ENCODE peak calls at places on chromosomes 3 and 15, in ten cellular contexts. L is NCI-H1105; E is LoVo; S is DMS153; T is activated CD4-positive, alpha-beta T cell treated with anti-CD3 and anti-CD28 coated beads for 4 hours; Q is mucosa of gallbladder; J is coronary artery; Z is activated T-cell treated with anti-CD3 and anti-CD28 coated beads, Interleukin-2, amount 50 U/mL, for 72 hours; F is GM04503; Y is dorsolateral prefrontal cortex. B is an unnamed sample.

GRCh38 chr3:13044496-13045244 is 28.6 kb downstream of the IQSEC1 start:
- DNase-seq in L (no peak), E (no peak), S (no peak), T (no peak), Q (no peak), J (no peak), Z (no peak), F (no peak), Y (peak), B (no peak)

GRCh38 chr15:37485056-37485455 is 384.7 kb upstream of the MEIS2 start:
- DNase-seq in L (no peak), E (no peak), S (no peak), T (no peak), Q (no peak), J (no peak), Z (no peak), F (no peak), Y (no peak), B (no peak)

GRCh38 chr3:162441716-162442115 is 945.1 kb downstream of the OTOL1 start:
- DNase-seq in L (no peak), E (no peak), S (no peak), T (no peak), Q (no peak), J (no peak), Z (no peak), F (no peak), Y (no peak), B (no peak)

GRCh38 chr3:86982883-86983282 is 8.1 kb downstream of the VGLL3 start:
- DNase-seq in L (no peak), E (no peak), S (no peak), T (no peak), Q (no peak), J (no peak), Z (no peak), F (peak), Y (no peak), B (no peak)

GRCh38 chr3:112378989-112379692 is 46.2 kb downstream of the CD200 start:
- DNase-seq in L (no peak), E (no peak), S (no peak), T (no peak), Q (no peak), J (no peak), Z (peak), F (no peak), Y (no peak), B (no peak)

GRCh38 chr3:64316971-64317370 is 91.7 kb upstream of the PRICKLE2 start:
- DNase-seq in L (no peak), E (no peak), S (no peak), T (no peak), Q (no peak), J (no peak), Z (no peak), F (no peak), Y (no peak), B (no peak)

GRCh38 chr3:43259626-43260025 is 26.7 kb upstream of the SNRK start:
- DNase-seq in L (no peak), E (no peak), S (no peak), T (no peak), Q (no peak), J (no peak), Z (no peak), F (no peak), Y (no peak), B (no peak)

GRCh38 chr3:28739647-28740046 is 391.0 kb upstream of the AZI2 start:
- DNase-seq in L (no peak), E (no peak), S (no peak), T (no peak), Q (no peak), J (no peak), Z (no peak), F (no peak), Y (no peak), B (no peak)

GRCh38 chr3:85801955-85802354 is 843.2 kb downstream of the CADM2 start:
- DNase-seq in L (peak), E (no peak), S (no peak), T (no peak), Q (no peak), J (no peak), Z (no peak), F (no peak), Y (no peak), B (no peak)

GRCh38 chr3:38281895-38282686 is at the start of gene SLC22A14:
- DNase-seq in L (no peak), E (no peak), S (no peak), T (no peak), Q (no peak), J (no peak), Z (no peak), F (no peak), Y (no peak), B (no peak)

GRCh38 chr3:177596248-177596821 is 399.1 kb upstream of the TBL1XR1 start:
- DNase-seq in L (no peak), E (peak), S (no peak), T (no peak), Q (peak), J (no peak), Z (no peak), F (no peak), Y (no peak), B (no peak)

GRCh38 chr3:151445283-151446001 is 15.4 kb downstream of the IGSF10 start:
- DNase-seq in L (no peak), E (no peak), S (no peak), T (no peak), Q (no peak), J (no peak), Z (no peak), F (peak), Y (no peak), B (no peak)

GRCh38 chr15:56804279-56804678 is 71.0 kb upstream of the ZNF280D start:
- DNase-seq in L (no peak), E (no peak), S (no peak), T (no peak), Q (no peak), J (no peak), Z (no peak), F (no peak), Y (no peak), B (no peak)

GRCh38 chr3:54433846-54434245 is 311.5 kb downstream of the CACNA2D3 start:
- DNase-seq in L (no peak), E (no peak), S (peak), T (no peak), Q (no peak), J (no peak), Z (no peak), F (no peak), Y (no peak), B (no peak)

GRCh38 chr15:49865925-49866757 is 245.3 kb downstream of the DTWD1 start:
- DNase-seq in L (no peak), E (peak), S (peak), T (no peak), Q (no peak), J (no peak), Z (no peak), F (no peak), Y (no peak), B (no peak)

GRCh38 chr15:61025746-61026256 is 203.3 kb downstream of the RORA start:
- DNase-seq in L (no peak), E (no peak), S (no peak), T (no peak), Q (no peak), J (no peak), Z (no peak), F (peak), Y (no peak), B (no peak)

GRCh38 chr3:141804447-141804777 is 41.2 kb downstream of the GRK7 start:
- DNase-seq in L (no peak), E (no peak), S (no peak), T (no peak), Q (no peak), J (no peak), Z (no peak), F (no peak), Y (no peak), B (no peak)

GRCh38 chr3:16066545-16066944 is 107.9 kb upstream of the GALNT15 start:
- DNase-seq in L (no peak), E (no peak), S (no peak), T (no peak), Q (no peak), J (no peak), Z (no peak), F (no peak), Y (no peak), B (no peak)

GRCh38 chr3:133894334-133895207 is 1.1 kb downstream of the RAB6B start:
- DNase-seq in L (peak), E (no peak), S (no peak), T (no peak), Q (no peak), J (no peak), Z (no peak), F (no peak), Y (no peak), B (no peak)

GRCh38 chr15:77070180-77070499 is 769 bp downstream of the TSPAN3 start:
- DNase-seq in L (no peak), E (no peak), S (no peak), T (no peak), Q (no peak), J (no peak), Z (no peak), F (no peak), Y (no peak), B (no peak)

GRCh38 chr3:177013681-177014280 is 183.5 kb downstream of the TBL1XR1 start:
- DNase-seq in L (no peak), E (no peak), S (no peak), T (no peak), Q (no peak), J (no peak), Z (no peak), F (no peak), Y (no peak), B (no peak)

B was measured in activated CD4-positive, alpha-beta memory T cell treated with anti-CD3 and anti-CD28 coated beads, Interleukin-2, amount 10 ng/mL, durations not matched to agents 7 days and 5 days.